ENCODE peak calls at places on chromosome 21, in seven cellular contexts. K is glutamatergic neuron, T is dorsolateral prefrontal cortex, R is hepatocyte, G is endothelial cell, V is right lobe of liver, Q is GM23338. X is an unnamed sample.

GRCh38 chr21:33022828-33023573 is 2.7 kb upstream of the OLIG2 start:
- DNase-seq in K (peak), T (no peak), R (no peak), G (no peak), V (no peak), Q (peak), X (no peak)

GRCh38 chr21:17463441-17463840 is 49.4 kb upstream of the CXADR start:
- DNase-seq in K (no peak), T (peak), R (peak), G (no peak), V (no peak), Q (no peak), X (no peak)

GRCh38 chr21:46062471-46063211 is 35.3 kb upstream of the COL6A2 start:
- DNase-seq in K (no peak), T (no peak), R (no peak), G (no peak), V (no peak), Q (no peak), X (peak)

GRCh38 chr21:32520885-32521735 is 64.2 kb downstream of the TCP10L start:
- DNase-seq in K (peak), T (no peak), R (peak), G (no peak), V (peak), Q (no peak), X (no peak)

GRCh38 chr21:46084041-46084561 is 13.8 kb upstream of the COL6A2 start:
- DNase-seq in K (no peak), T (no peak), R (no peak), G (no peak), V (no peak), Q (no peak), X (peak)

GRCh38 chr21:16908087-16908486 is 604.8 kb upstream of the CXADR start:
- DNase-seq in K (no peak), T (no peak), R (no peak), G (no peak), V (no peak), Q (no peak), X (no peak)

GRCh38 chr21:45615145-45615711 is 28.3 kb upstream of the PCBP3 start:
- DNase-seq in K (no peak), T (peak), R (no peak), G (no peak), V (no peak), Q (no peak), X (no peak)

GRCh38 chr21:32844653-32845443 is 73.3 kb upstream of the PAXBP1 start:
- DNase-seq in K (no peak), T (no peak), R (peak), G (no peak), V (no peak), Q (no peak), X (no peak)

GRCh38 chr21:20646431-20646830 is 351.8 kb upstream of the NCAM2 start:
- DNase-seq in K (no peak), T (no peak), R (no peak), G (no peak), V (no peak), Q (no peak), X (no peak)

GRCh38 chr21:33325222-33326067 is 675 bp downstream of the IFNAR1 start:
- DNase-seq in K (peak), T (peak), R (peak), G (peak), V (peak), Q (peak), X (peak)

GRCh38 chr21:44752701-44753235 is 41.4 kb upstream of the TSPEAR start:
- DNase-seq in K (no peak), T (no peak), R (peak), G (no peak), V (no peak), Q (no peak), X (no peak)

GRCh38 chr21:39660596-39660995 is 47.9 kb downstream of the B3GALT5 start:
- DNase-seq in K (no peak), T (no peak), R (peak), G (peak), V (no peak), Q (no peak), X (peak)

GRCh38 chr21:38311765-38312164 is 55.0 kb downstream of the KCNJ15 start:
- DNase-seq in K (no peak), T (no peak), R (no peak), G (no peak), V (no peak), Q (no peak), X (no peak)

GRCh38 chr21:29091032-29091431 is 17.6 kb upstream of the CCT8 start:
- DNase-seq in K (no peak), T (no peak), R (no peak), G (no peak), V (no peak), Q (no peak), X (no peak)

GRCh38 chr21:31862078-31862477 is 10.7 kb upstream of the HUNK start:
- DNase-seq in K (no peak), T (no peak), R (no peak), G (no peak), V (no peak), Q (no peak), X (no peak)

GRCh38 chr21:32991299-32991850 is 34.4 kb upstream of the OLIG2 start:
- DNase-seq in K (no peak), T (no peak), R (no peak), G (no peak), V (no peak), Q (no peak), X (peak)

GRCh38 chr21:19712441-19712840 is 1285.8 kb upstream of the NCAM2 start:
- DNase-seq in K (no peak), T (no peak), R (no peak), G (no peak), V (no peak), Q (no peak), X (no peak)

GRCh38 chr21:46222436-46223116 is 6.0 kb downstream of the LSS start:
- DNase-seq in K (no peak), T (no peak), R (no peak), G (no peak), V (no peak), Q (no peak), X (no peak)

GRCh38 chr21:18350216-18350615 is 53.4 kb downstream of the TMPRSS15 start:
- DNase-seq in K (no peak), T (no peak), R (no peak), G (no peak), V (no peak), Q (no peak), X (no peak)

GRCh38 chr21:36575306-36575705 is 95.4 kb upstream of the CLDN14 start:
- DNase-seq in K (no peak), T (no peak), R (no peak), G (no peak), V (no peak), Q (no peak), X (no peak)

GRCh38 chr21:44537930-44538911 is 1.8 kb downstream of the KRTAP10-1 start:
- DNase-seq in K (no peak), T (peak), R (peak), G (no peak), V (no peak), Q (no peak), X (peak)

GRCh38 chr21:44304846-44305245 is 5.0 kb downstream of the PFKL start:
- DNase-seq in K (peak), T (peak), R (peak), G (peak), V (no peak), Q (peak), X (no peak)

GRCh38 chr21:45543710-45544448 is 1.6 kb upstream of the SLC19A1 start:
- DNase-seq in K (peak), T (peak), R (no peak), G (peak), V (no peak), Q (no peak), X (peak)

GRCh38 chr21:19908386-19908785 is 1089.8 kb upstream of the NCAM2 start:
- DNase-seq in K (no peak), T (no peak), R (no peak), G (no peak), V (no peak), Q (no peak), X (no peak)

GRCh38 chr21:36079010-36079649 is 9.3 kb downstream of the CBR1 start:
- DNase-seq in K (no peak), T (no peak), R (no peak), G (no peak), V (peak), Q (no peak), X (no peak)

GRCh38 chr21:39715804-39716397 is 29.1 kb upstream of the IGSF5 start:
- DNase-seq in K (peak), T (peak), R (peak), G (peak), V (peak), Q (peak), X (no peak)

GRCh38 chr21:38950388-38951094 is 144.8 kb downstream of the ETS2 start:
- DNase-seq in K (no peak), T (no peak), R (peak), G (no peak), V (no peak), Q (no peak), X (no peak)

GRCh38 chr21:45910548-45911221 is 70.9 kb upstream of the COL6A1 start:
- DNase-seq in K (no peak), T (no peak), R (no peak), G (no peak), V (peak), Q (no peak), X (no peak)

GRCh38 chr21:45332981-45333582 is 45.4 kb upstream of the POFUT2 start:
- DNase-seq in K (no peak), T (peak), R (no peak), G (no peak), V (no peak), Q (no peak), X (no peak)

GRCh38 chr21:45859041-45859761 is 122.4 kb upstream of the COL6A1 start:
- DNase-seq in K (no peak), T (no peak), R (no peak), G (no peak), V (peak), Q (no peak), X (peak)

GRCh38 chr21:44296916-44297315 is 2.9 kb upstream of the PFKL start:
- DNase-seq in K (no peak), T (no peak), R (no peak), G (no peak), V (no peak), Q (no peak), X (no peak)

GRCh38 chr21:42868196-42868595 is 11.1 kb downstream of the WDR4 start:
- DNase-seq in K (no peak), T (no peak), R (no peak), G (no peak), V (no peak), Q (no peak), X (no peak)

GRCh38 chr21:37914211-37914900 is 1.9 kb downstream of the KCNJ6 start:
- DNase-seq in K (peak), T (no peak), R (peak), G (peak), V (no peak), Q (peak), X (peak)

GRCh38 chr21:38590449-38590848 is 92.2 kb upstream of the ERG start:
- DNase-seq in K (no peak), T (no peak), R (no peak), G (no peak), V (no peak), Q (no peak), X (no peak)

GRCh38 chr21:45596704-45597318 is 46.7 kb upstream of the PCBP3 start:
- DNase-seq in K (peak), T (peak), R (peak), G (peak), V (peak), Q (peak), X (no peak)

GRCh38 chr21:37986751-37987399 is 70.6 kb upstream of the KCNJ6 start:
- DNase-seq in K (no peak), T (no peak), R (no peak), G (no peak), V (no peak), Q (no peak), X (no peak)

GRCh38 chr21:44331650-44332306 is 7.4 kb downstream of the CFAP410 start:
- DNase-seq in K (peak), T (no peak), R (no peak), G (no peak), V (no peak), Q (no peak), X (no peak)

GRCh38 chr21:30842990-30843389 is 13.4 kb upstream of the KRTAP7-1 start:
- DNase-seq in K (no peak), T (no peak), R (no peak), G (no peak), V (no peak), Q (peak), X (no peak)

GRCh38 chr21:30838536-30838935 is 9.0 kb upstream of the KRTAP7-1 start:
- DNase-seq in K (no peak), T (no peak), R (no peak), G (no peak), V (no peak), Q (no peak), X (no peak)

GRCh38 chr21:30839304-30839703 is 9.7 kb upstream of the KRTAP7-1 start:
- DNase-seq in K (peak), T (no peak), R (peak), G (peak), V (peak), Q (peak), X (no peak)
- TF ChIP-seq CTCF in K (peak), T (no peak), R (peak), G (peak), V (peak), Q (peak), X (peak)

GRCh38 chr21:34907783-34908423 is 141.2 kb downstream of the RUNX1 start:
- DNase-seq in K (no peak), T (no peak), R (no peak), G (no peak), V (no peak), Q (no peak), X (no peak)
- TF ChIP-seq CTCF in K (no peak), T (no peak), R (no peak), G (no peak), V (no peak), Q (no peak), X (no peak)

DNA sequence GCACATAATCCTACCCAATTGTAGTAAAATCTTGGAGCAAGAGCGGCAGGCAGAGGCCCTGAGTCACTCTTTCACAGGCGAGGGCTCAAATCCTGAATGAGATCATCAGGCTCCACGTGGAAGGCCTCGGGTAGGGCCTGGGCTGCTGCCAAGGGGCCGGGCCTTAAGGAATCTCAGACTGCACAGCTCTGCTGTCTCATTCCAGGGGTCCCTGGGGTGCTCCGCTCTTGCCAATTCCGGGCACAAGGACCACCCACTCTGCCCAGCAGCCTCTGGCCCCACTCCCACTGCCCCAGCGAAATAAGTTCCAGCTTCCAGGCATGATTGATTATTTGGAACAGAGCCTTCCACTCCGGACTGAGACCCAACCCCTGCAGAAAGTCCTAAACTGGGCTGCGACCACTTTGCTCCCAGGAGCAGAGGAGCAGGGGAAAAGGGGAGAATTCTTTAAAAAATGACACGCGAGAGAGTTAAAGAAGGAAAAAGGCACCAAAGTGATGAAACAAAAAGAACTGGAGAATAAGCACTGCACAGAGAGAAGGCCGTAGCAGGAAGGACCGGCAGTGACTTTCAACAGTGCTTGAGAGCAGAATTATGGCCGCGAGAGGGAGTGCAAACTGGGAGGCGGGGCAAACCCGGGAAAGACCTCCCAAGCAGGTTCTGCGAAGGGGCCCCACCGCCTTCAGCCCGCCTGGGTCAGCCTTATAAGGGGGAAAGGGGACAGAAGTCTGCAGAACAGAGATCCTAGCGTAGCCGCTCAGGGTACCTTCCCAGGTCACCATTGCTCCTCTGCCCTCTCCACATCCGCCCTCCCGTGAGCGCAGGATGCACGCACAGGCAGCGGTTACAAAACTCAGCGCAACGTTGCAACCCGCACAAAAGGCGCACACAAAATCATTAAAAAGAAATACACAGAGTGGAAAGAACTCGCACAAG is 2.0 kb downstream of the ADAMTS1 start:
- DNase-seq in K (peak), T (peak), R (peak), G (peak), V (peak), Q (peak), X (peak)
- TF ChIP-seq CTCF in K (no peak), T (no peak), R (peak), G (peak), V (no peak), Q (peak), X (peak)

GRCh38 chr21:26087223-26087918 is 83.2 kb downstream of the APP start:
- DNase-seq in K (no peak), T (no peak), R (no peak), G (no peak), V (no peak), Q (no peak), X (no peak)

GRCh38 chr21:26095131-26095530 is 75.4 kb downstream of the APP start:
- DNase-seq in K (no peak), T (no peak), R (no peak), G (no peak), V (no peak), Q (no peak), X (no peak)

GRCh38 chr21:26093094-26093493 is 77.5 kb downstream of the APP start:
- DNase-seq in K (no peak), T (no peak), R (no peak), G (no peak), V (no peak), Q (no peak), X (no peak)

GRCh38 chr21:26089730-26090129 is 80.8 kb downstream of the APP start:
- DNase-seq in K (no peak), T (no peak), R (no peak), G (no peak), V (no peak), Q (no peak), X (no peak)

DNA sequence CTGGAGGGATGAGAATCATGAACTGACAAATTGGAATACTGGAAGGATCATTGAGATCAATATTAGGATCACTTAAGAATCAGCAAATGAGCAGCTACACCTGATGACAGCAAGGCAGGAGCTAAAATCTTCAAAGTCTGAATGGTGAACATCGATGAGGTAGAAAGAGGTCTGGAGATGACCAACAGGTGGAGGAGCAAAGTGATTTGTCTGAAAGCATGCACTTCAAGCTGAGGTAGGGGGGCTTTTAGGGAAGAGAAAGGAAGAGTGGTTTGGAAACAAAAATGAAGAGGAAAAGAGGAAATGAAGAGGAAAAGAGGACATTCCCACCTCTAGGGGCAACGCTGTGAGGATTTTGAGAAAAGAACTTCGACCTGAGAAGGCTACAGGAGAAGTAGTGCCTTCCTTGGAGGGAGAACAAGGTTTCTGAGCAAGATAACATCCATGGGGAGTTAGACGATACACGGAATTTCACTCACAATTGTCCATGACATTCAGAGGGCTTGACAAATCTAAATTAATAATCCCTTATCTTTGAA is 79.0 kb downstream of the APP start:
- DNase-seq in K (no peak), T (no peak), R (no peak), G (no peak), V (no peak), Q (peak), X (no peak)
- TF ChIP-seq CTCF in K (no peak), T (no peak), R (no peak), G (no peak), V (no peak), Q (peak), X (no peak)

GRCh38 chr21:41768371-41769042 is 1.7 kb upstream of the RIPK4 start:
- DNase-seq in K (no peak), T (peak), R (peak), G (peak), V (peak), Q (peak), X (no peak)
- TF ChIP-seq CTCF in K (no peak), T (no peak), R (peak), G (no peak), V (peak), Q (peak), X (peak)

GRCh38 chr21:24011087-24011486 is 1596.2 kb downstream of the MRPL39 start:
- DNase-seq in K (no peak), T (no peak), R (no peak), G (no peak), V (no peak), Q (no peak), X (no peak)

GRCh38 chr21:24014381-24014780 is 1592.9 kb downstream of the MRPL39 start:
- DNase-seq in K (no peak), T (no peak), R (no peak), G (no peak), V (no peak), Q (peak), X (no peak)
- TF ChIP-seq CTCF in K (peak), T (peak), R (no peak), G (peak), V (peak), Q (peak), X (no peak)

X was measured in osteocyte.